ENCODE peak calls at places on chromosome 10, in five cellular contexts. P is cardiac fibroblast, G is OCI-LY7, U is AG09309, C is uterus. D is an unnamed sample.

GRCh38 chr10:94006591-94007550 is 13.1 kb downstream of the PLCE1 start:
- DNase-seq in P (peak; percentile 82), G (no peak), C (no peak), U (peak; percentile 87), D (peak; percentile 95)

GRCh38 chr10:25493122-25493893 is 318.5 kb downstream of the GPR158 start:
- DNase-seq in P (peak; percentile 93), U (no peak), C (no peak), G (no peak), D (peak; percentile 85)

GRCh38 chr10:28354552-28354951 is 51.7 kb upstream of the MPP7 start:
- DNase-seq in C (no peak), P (no peak), U (no peak), G (no peak), D (no peak)

GRCh38 chr10:3774018-3774813 is 10.8 kb downstream of the KLF6 start:
- DNase-seq in C (no peak), U (no peak), P (peak; percentile 86), G (no peak), D (peak; percentile 41)

GRCh38 chr10:28661035-28661434 is 16.3 kb upstream of the BAMBI start:
- DNase-seq in G (no peak), P (peak; percentile 89), U (peak; percentile 59), C (no peak), D (peak; percentile 92)

GRCh38 chr10:28269842-28270456 is 32.9 kb downstream of the MPP7 start:
- DNase-seq in C (no peak), P (no peak), U (no peak), G (no peak), D (no peak)

GRCh38 chr10:57921140-57921539 is 346.6 kb downstream of the IPMK start:
- DNase-seq in C (no peak), U (no peak), G (no peak), P (no peak), D (no peak)

GRCh38 chr10:61284222-61284890 is 168.8 kb downstream of the TMEM26 start:
- DNase-seq in C (peak; percentile 23), U (peak; percentile 68), G (peak; percentile 56), P (peak; percentile 80), D (peak; percentile 84)

GRCh38 chr10:26773633-26774032 is 76.1 kb downstream of the PDSS1 start:
- DNase-seq in C (no peak), G (no peak), P (no peak), U (no peak), D (no peak)

GRCh38 chr10:69904533-69904932 is 102.8 kb downstream of the COL13A1 start:
- DNase-seq in G (no peak), U (no peak), C (no peak), P (no peak), D (no peak)

GRCh38 chr10:22831586-22831985 is 96.3 kb upstream of the ARMC3 start:
- DNase-seq in U (no peak), G (no peak), P (no peak), C (no peak), D (peak; percentile 34)

GRCh38 chr10:96264938-96265337 is 6.4 kb downstream of the BLNK start:
- DNase-seq in G (no peak), P (no peak), U (no peak), C (no peak), D (no peak)

GRCh38 chr10:96267234-96267705 is 4.1 kb downstream of the BLNK start:
- DNase-seq in P (no peak), C (no peak), U (no peak), G (no peak), D (no peak)

GRCh38 chr10:96268341-96268909 is 2.9 kb downstream of the BLNK start:
- DNase-seq in G (no peak), U (no peak), P (no peak), C (no peak), D (no peak)

GRCh38 chr10:96263684-96264083 is 7.7 kb downstream of the BLNK start:
- DNase-seq in P (no peak), C (no peak), U (no peak), G (no peak), D (no peak)

DNA sequence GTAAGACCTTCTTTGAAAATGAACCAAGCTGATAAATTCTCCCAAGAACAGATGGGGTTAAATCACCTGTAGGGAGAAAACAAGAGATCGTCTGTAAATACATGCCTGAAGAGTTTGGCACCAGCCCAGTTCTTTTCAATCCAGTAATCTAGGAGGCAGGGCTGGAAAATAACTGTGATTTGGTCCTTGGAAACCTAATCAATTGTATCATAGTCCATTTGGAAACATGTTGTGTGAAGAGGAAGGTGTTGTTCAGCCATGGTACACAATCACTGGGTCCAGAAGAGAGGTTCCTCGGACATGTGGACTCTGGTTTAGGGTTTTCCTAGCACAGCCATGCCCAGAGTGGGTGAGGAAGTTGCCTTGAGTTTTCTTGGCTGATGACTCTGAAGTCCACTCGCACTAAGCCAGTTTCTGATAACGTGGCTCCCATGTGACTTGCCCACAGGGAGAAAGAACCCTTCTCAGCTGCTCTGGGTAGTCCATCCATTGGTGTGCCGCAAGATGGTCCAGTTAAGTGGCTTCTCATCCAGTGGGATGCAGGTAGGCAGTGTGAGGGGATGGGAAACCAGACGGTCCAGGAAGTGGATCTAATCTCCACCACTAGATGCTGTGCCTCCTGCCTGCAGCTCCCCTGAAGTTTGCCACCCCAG is 5.1 kb downstream of the BLNK start:
- DNase-seq in U (no peak), C (no peak), G (no peak), P (no peak), D (no peak)
- H3K4me3 ChIP-seq in U (no peak overlapping the region), C (no peak overlapping the region), G (peak overlapping the region; percentile 90), P (no peak overlapping the region), D (no peak overlapping the region)

DNA sequence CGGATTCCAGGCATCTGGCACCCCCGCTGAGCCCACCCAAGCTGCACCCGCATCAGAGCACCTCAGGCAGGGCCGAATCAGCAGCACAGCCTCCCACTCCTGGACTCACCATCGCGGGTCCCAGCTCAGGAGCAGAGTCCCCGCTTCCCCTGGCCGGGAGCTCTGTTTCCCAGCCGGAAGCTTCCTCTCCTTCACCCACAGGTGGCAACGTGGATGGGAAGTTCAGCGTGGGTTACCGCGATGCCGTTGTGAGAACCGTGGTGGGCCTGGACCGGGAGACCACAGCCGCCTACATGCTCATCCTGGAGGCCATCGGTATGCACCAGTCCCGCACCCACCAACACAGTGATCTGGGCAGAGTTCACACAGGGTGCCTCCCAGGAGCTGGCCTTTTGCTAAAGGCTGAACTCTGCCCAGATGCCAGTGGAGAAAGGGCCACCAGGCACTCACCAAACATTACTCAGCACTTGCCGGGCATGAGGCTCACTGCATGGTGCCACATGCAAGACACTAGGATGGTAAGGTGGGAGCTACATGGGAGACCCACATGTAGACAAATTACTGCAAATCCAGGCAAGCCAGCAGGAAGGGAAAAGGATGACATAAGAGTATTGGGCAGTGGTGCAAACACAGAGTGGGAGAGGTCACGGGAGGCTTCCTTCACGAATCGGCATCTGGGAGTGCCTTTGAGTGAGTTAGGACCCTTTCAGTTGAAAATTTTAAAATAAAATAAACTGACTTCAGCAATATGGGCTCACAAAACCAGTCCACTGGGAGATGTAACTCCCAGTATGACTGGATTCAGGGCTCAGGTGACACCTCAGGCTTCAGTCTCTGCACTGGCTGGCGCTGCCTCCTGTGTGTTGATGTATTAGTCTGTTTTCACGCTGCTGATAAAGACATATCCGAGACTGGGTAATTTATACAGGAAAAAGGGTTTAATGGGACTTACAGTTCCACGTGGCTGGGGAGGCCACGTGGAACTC is 10.4 kb downstream of the C10orf105 start:
- DNase-seq in G (no peak), C (no peak), P (no peak), U (no peak), D (no peak)
- TF ChIP-seq CTCF in G (no peak), C (no peak), P (no peak), U (peak; percentile 1), D (no peak)

GRCh38 chr10:34906021-34906965 is 91.2 kb upstream of the PARD3 start:
- DNase-seq in C (no peak), G (no peak), U (no peak), P (peak; percentile 18), D (no peak)

GRCh38 chr10:34907743-34908425 is 92.8 kb upstream of the PARD3 start:
- DNase-seq in U (no peak), G (no peak), C (no peak), P (no peak), D (peak; percentile 27)

GRCh38 chr10:34905200-34905927 is 90.3 kb upstream of the PARD3 start:
- DNase-seq in U (no peak), C (no peak), G (no peak), P (no peak), D (no peak)

GRCh38 chr10:34911661-34912205 is 96.6 kb upstream of the PARD3 start:
- DNase-seq in G (no peak), U (no peak), C (no peak), P (no peak), D (no peak)

DNA sequence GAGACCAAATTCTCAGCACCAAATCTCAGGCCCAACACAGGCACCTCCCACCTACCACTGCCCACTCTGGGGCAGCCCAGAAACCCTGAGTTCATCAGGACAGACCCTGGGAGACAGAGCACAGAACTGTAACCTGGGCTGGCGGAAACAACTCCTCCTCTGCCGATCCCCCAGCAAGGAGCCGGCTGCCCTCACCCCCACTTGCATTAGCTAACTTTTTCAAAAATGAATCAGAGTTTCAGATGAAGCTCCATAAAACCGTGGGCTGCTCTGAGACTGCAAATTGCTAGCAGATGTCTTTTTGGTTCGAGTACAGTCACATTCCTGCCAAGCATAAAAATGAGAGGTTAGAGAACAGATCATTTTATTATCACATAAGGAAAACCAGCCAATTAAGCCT is 93.4 kb upstream of the PARD3 start:
- DNase-seq in G (no peak), P (peak; percentile 52), C (no peak), U (peak; percentile 67), D (peak; percentile 79)
- H3K4me3 ChIP-seq in G (no peak overlapping the region), P (no peak overlapping the region), C (no peak overlapping the region), U (no peak overlapping the region), D (no peak overlapping the region)

DNA sequence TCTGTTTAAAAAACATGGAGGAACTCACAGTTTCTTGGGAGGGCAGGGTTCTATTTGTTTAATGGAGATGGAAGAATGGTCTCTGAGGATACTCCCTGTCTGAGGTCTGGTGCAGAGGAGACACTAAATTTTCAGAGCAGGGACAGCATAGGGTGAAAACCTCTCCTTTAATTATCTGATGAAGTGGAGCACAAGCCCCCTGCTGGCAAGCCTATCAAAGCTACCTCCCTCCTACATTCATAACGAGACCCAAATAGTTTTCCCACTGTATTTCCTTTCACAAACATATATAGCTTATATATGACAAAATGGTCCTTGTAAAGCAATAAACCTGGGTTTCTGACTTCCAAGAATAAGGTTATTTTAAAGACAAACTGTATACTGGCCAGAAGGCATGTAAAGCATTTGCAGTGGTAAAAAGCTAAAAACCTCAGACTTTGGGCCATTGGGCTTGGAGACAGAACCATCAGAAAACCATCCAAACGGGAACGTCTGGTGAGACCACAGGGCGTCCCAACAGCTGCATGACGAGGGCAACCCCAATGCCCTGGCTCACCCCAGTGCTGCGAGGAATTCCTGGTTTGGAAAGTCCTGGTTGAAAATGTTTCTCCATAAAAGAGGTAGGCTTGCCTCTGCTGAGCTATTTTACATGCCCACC is 201.3 kb downstream of the FANK1 start:
- DNase-seq in P (no peak), U (no peak), C (no peak), G (no peak), D (no peak)
- TF ChIP-seq CTCF in P (no peak), U (peak; percentile 12), C (no peak), G (peak; percentile 46), D (no peak)

D was measured in fibroblast of the aortic adventitia.